ENCODE peak calls at places on chromosomes 1 and 21, in seven cellular contexts. P is uterus, Z is heart left ventricle, J is left ventricle myocardium inferior, L is upper lobe of right lung, M is neural progenitor cell, F is cardiac muscle cell. G is an unnamed sample. For H3K4me1, the result is how much of the 10 kb centered on the place peaks cover.

GRCh38 chr1:28163496-28164120 is 12.9 kb downstream of the PTAFR start:
- DNase-seq in P (no peak), Z (no peak), J (no peak), L (no peak), M (no peak), F (peak), G (no peak)

GRCh38 chr1:230797376-230798186 is 50.4 kb downstream of the CAPN9 start:
- DNase-seq in P (peak), Z (no peak), J (peak), L (no peak), M (peak), F (peak), G (no peak)

GRCh38 chr1:26349196-26349885 is 4.6 kb downstream of the CRYBG2 start:
- DNase-seq in P (no peak), Z (no peak), J (no peak), L (no peak), M (no peak), F (no peak), G (no peak)

GRCh38 chr1:182301026-182301436 is 90.6 kb downstream of the GLUL start:
- DNase-seq in P (no peak), Z (no peak), J (no peak), L (no peak), M (no peak), F (no peak), G (no peak)

GRCh38 chr1:207862241-207862787 is 48.6 kb downstream of the CD34 start:
- DNase-seq in P (no peak), Z (no peak), J (no peak), L (no peak), M (no peak), F (no peak), G (no peak)

GRCh38 chr1:4596486-4596885 is 57.9 kb upstream of the AJAP1 start:
- DNase-seq in P (no peak), Z (no peak), J (no peak), L (no peak), M (no peak), F (no peak), G (no peak)

GRCh38 chr1:26363549-26364448 is 8.8 kb downstream of the ZNF683 start:
- DNase-seq in P (peak), Z (peak), J (peak), L (peak), M (peak), F (peak), G (peak)

GRCh38 chr1:236458991-236459390 is 64.8 kb upstream of the LGALS8 start:
- DNase-seq in P (no peak), Z (no peak), J (no peak), L (no peak), M (no peak), F (no peak), G (no peak)

GRCh38 chr1:236502972-236503639 is 20.7 kb upstream of the LGALS8 start:
- DNase-seq in P (peak), Z (no peak), J (peak), L (peak), M (peak), F (peak), G (no peak)

GRCh38 chr1:154806333-154806732 is 63.7 kb downstream of the KCNN3 start:
- DNase-seq in P (no peak), Z (no peak), J (no peak), L (no peak), M (no peak), F (no peak), G (no peak)

GRCh38 chr1:207965602-207966387 is 54.9 kb upstream of the CD34 start:
- DNase-seq in P (no peak), Z (no peak), J (no peak), L (no peak), M (peak), F (no peak), G (no peak)

GRCh38 chr1:153608742-153609584 is 4.0 kb downstream of the S100A16 start:
- DNase-seq in P (peak), Z (peak), J (peak), L (peak), M (peak), F (peak), G (peak)

GRCh38 chr1:182555493-182555892 is 33.6 kb downstream of the RNASEL start:
- DNase-seq in P (no peak), Z (no peak), J (no peak), L (no peak), M (no peak), F (no peak), G (no peak)

GRCh38 chr1:3432306-3432705 is 22.2 kb upstream of the ARHGEF16 start:
- DNase-seq in P (no peak), Z (peak), J (no peak), L (no peak), M (no peak), F (no peak), G (peak)

GRCh38 chr1:29490204-29490934 is 254.0 kb downstream of the PTPRU start:
- DNase-seq in P (no peak), Z (no peak), J (no peak), L (no peak), M (no peak), F (no peak), G (no peak)

GRCh38 chr1:160071289-160071688 is 1.3 kb upstream of the KCNJ10 start:
- DNase-seq in P (no peak), Z (no peak), J (no peak), L (no peak), M (no peak), F (no peak), G (no peak)

GRCh38 chr1:17052038-17052437 is 1.8 kb downstream of the SDHB start:
- DNase-seq in P (no peak), Z (no peak), J (no peak), L (no peak), M (no peak), F (no peak), G (no peak)

GRCh38 chr1:223731076-223731770 is 18.9 kb downstream of the CAPN2 start:
- DNase-seq in P (peak), Z (peak), J (peak), L (peak), M (no peak), F (peak), G (peak)

GRCh38 chr1:41221995-41222991 is 19.8 kb downstream of the SCMH1 start:
- DNase-seq in P (no peak), Z (no peak), J (no peak), L (no peak), M (no peak), F (peak), G (no peak)

GRCh38 chr1:11930571-11931445 is 3.7 kb upstream of the PLOD1 start:
- DNase-seq in P (no peak), Z (no peak), J (peak), L (no peak), M (no peak), F (peak), G (no peak)

GRCh38 chr1:155206891-155207577 is 663 bp downstream of the THBS3 start:
- DNase-seq in P (peak), Z (peak), J (peak), L (peak), M (peak), F (peak), G (peak)

GRCh38 chr1:20165522-20165951 is 20.4 kb upstream of the UBXN10 start:
- DNase-seq in P (no peak), Z (peak), J (no peak), L (no peak), M (peak), F (peak), G (peak)

GRCh38 chr1:7407980-7408770 is 362.9 kb upstream of the VAMP3 start:
- DNase-seq in P (no peak), Z (no peak), J (no peak), L (peak), M (no peak), F (no peak), G (peak)

GRCh38 chr21:44012474-44013379 is 618 bp downstream of the TRAPPC10 start:
- DNase-seq in P (peak), Z (peak), J (peak), L (peak), M (peak), F (peak), G (peak)

GRCh38 chr1:30085814-30086770 is 637.3 kb downstream of the MATN1 start:
- DNase-seq in P (peak), Z (peak), J (peak), L (peak), M (peak), F (peak), G (peak)

GRCh38 chr1:23930861-23931471 is 17.8 kb upstream of the CNR2 start:
- DNase-seq in P (no peak), Z (no peak), J (no peak), L (peak), M (no peak), F (peak), G (no peak)

GRCh38 chr1:40034869-40035268 is 5.7 kb upstream of the CAP1 start:
- DNase-seq in P (no peak), Z (no peak), J (no peak), L (no peak), M (no peak), F (no peak), G (no peak)

GRCh38 chr1:40756523-40756922 is 27.1 kb upstream of the KCNQ4 start:
- DNase-seq in P (no peak), Z (no peak), J (no peak), L (no peak), M (no peak), F (no peak), G (no peak)

GRCh38 chr1:30657131-30658013 is 66.0 kb downstream of the MATN1 start:
- DNase-seq in P (no peak), Z (peak), J (no peak), L (peak), M (no peak), F (no peak), G (peak)

GRCh38 chr1:3907031-3907534 is 7.0 kb upstream of the C1orf174 start:
- DNase-seq in P (no peak), Z (peak), J (no peak), L (peak), M (peak), F (no peak), G (peak)

GRCh38 chr1:33338495-33339211 is 17.8 kb upstream of the A3GALT2 start:
- DNase-seq in P (peak), Z (no peak), J (peak), L (no peak), M (peak), F (peak), G (peak)

GRCh38 chr1:9596419-9597123 is 7.9 kb downstream of the TMEM201 start:
- DNase-seq in P (no peak), Z (no peak), J (no peak), L (peak), M (no peak), F (peak), G (no peak)

GRCh38 chr1:83110156-83110555 is 888.8 kb downstream of the TTLL7 start:
- DNase-seq in P (no peak), Z (no peak), J (no peak), L (no peak), M (no peak), F (no peak), G (no peak)

GRCh38 chr1:242454262-242455051 is 70.0 kb downstream of the PLD5 start:
- DNase-seq in P (no peak), Z (no peak), J (no peak), L (no peak), M (peak), F (peak), G (no peak)

GRCh38 chr1:173190101-173190895 is 16.8 kb downstream of the TNFSF4 start:
- DNase-seq in P (peak), Z (peak), J (peak), L (peak), M (no peak), F (peak), G (peak)

GRCh38 chr1:201436461-201436860 is 14.9 kb upstream of the TNNI1 start:
- DNase-seq in P (no peak), Z (no peak), J (no peak), L (no peak), M (peak), F (no peak), G (no peak)

GRCh38 chr1:94422115-94422820 is 4.1 kb downstream of the ABCD3 start:
- DNase-seq in P (no peak), Z (no peak), J (no peak), L (no peak), M (no peak), F (no peak), G (no peak)

GRCh38 chr1:151653397-151653796 is 41.5 kb downstream of the SNX27 start:
- DNase-seq in P (no peak), Z (no peak), J (no peak), L (no peak), M (no peak), F (peak), G (no peak)

GRCh38 chr1:198411240-198411639 is 129.2 kb downstream of the ATP6V1G3 start:
- DNase-seq in P (no peak), Z (no peak), J (no peak), L (no peak), M (no peak), F (no peak), G (no peak)

DNA sequence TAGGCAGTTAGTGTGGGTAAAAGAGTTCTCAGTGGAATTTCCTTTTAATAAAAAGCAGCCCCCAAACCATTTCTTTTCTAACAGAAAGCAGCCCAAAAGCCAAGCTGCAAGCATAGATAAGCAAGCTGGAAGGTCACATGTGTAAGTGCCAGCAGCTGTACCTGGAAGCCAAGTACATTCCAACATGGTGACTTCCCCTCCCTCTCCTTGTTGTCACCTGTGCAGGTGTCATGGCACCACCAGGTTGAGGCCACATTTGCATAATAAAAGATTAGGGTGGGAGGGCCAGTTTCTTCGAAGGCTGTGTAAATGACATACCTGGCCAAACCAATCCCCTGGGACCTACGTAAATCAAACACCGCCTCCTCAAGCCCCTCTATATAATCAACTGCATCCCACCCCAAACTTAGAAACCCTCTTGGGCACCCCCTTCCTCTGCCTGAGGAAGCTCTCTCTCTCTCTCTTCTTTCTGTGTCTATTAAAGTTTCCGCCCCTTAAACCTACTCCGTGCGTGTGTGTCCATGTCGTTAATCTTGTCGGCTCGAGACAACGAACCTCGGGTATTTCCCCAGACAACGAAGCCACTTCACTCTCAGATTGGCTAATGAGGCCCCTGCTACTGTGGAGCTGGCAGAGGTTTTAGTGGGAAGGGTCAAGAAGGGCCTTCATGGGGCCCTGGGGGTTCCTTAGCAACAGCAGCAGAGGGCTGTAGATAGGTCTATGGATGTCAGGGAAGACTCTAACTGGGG is 240.1 kb upstream of the RAB4A start:
- DNase-seq in P (no peak), Z (no peak), J (no peak), L (no peak), M (no peak), F (no peak), G (no peak)
- H3K4me1 ChIP-seq in P (under half), Z (under half), J (under half), L (under half), M (half or more), F (under half), G (under half)

GRCh38 chr1:118963138-118963455 is 25.0 kb downstream of the TBX15 start:
- DNase-seq in P (no peak), Z (no peak), J (no peak), L (no peak), M (no peak), F (no peak), G (no peak)
- H3K4me3 ChIP-seq in P (no peak), Z (no peak), J (no peak), L (no peak), M (no peak), F (no peak), G (no peak)

GRCh38 chr1:180421614-180422013 is 80.8 kb downstream of the ACBD6 start:
- DNase-seq in P (no peak), Z (no peak), J (no peak), L (no peak), M (no peak), F (no peak), G (no peak)

GRCh38 chr1:180412583-180412982 is 89.8 kb downstream of the ACBD6 start:
- DNase-seq in P (no peak), Z (no peak), J (no peak), L (no peak), M (no peak), F (no peak), G (no peak)

DNA sequence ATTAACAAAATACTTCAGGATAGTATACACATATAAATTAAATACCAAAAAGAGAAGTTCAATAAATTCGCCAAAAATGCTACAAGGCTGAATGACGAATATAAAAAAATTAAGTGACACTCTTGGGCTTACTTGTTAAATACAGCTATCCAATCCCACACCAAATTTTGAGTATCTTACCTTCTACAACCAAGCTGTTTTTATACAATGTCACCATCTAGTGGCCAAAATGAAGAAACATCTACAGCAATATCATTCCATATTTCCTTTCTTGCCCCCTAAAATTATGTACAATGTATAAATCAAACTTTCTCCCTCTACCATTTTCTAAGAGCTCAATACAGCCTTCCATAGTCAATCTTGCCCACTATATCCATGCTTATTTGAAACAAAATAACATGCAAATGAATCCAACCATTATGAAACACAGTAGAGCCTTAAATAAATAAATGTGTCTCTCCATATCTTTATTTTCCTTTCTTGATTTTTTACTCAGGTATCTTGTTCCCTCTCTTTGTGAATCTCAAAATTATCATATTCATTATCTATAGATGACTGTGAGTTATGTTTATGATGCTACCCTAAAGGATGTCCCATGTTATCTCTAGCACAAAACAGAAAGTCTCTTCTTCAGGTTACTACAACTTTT is 86.3 kb downstream of the ACBD6 start:
- DNase-seq in P (no peak), Z (no peak), J (no peak), L (no peak), M (peak), F (peak), G (no peak)
- TF ChIP-seq CTCF in P (peak), Z (peak), J (peak), L (peak), M (peak), F (peak), G (peak)

DNA sequence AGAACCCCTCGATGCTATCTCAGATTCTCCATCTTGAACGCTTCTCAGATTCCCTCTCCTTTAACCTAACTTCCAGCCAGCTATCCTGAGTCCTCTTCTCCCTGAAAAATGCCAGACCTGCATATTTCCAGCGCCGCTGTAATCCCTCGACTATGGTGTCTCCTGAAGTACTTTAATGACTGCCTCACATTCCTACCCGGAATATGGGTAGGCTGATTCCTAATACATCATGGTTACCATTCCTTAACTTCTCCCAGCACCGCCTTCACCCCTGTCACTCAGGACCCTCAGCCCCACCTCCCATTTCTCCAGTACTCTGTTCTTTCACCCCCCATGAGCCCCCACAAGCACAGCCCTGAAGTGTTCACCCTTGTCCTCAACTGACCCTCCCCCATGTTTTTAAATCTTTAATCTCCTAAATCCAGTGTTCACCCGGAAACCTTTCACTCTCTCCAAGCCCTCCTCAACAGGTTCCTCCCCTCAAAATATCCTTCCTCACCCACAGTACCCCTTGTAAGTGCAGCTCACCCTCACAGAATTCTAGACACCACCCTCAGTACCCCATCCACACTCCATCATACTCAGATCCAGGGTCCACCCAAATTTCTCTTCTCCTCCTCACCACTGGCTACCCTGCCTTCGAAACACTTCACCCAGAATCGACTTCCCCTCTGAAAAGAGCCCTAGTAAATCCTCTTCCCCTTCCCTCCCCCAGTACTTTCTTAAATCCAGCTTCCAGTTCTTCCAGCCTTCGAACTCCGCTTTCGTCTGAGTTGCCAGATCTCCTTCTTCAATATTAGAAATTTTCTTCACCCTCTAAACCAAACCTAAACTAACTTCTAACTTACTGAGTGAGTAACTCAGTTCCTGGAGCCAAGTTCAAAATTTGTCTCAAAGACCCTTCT is 929 bp downstream of the CPT2 start:
- DNase-seq in P (no peak), Z (no peak), J (no peak), L (no peak), M (peak), F (peak), G (no peak)
- H3K4me1 ChIP-seq in P (under half), Z (under half), J (half or more), L (under half), M (under half), F (under half), G (under half)

G was measured in kidney.